ENCODE peak calls at places on chromosomes 12 and 14, in eight cellular contexts. One of them, this sample, is unnamed.

GRCh38 chr14:61330511-61330910 is 9.1 kb downstream of the PRKCH start:
- DNase-seq in CD8-positive, alpha-beta memory T cell: no peak
- DNase-seq in HepG2: no peak
- DNase-seq in pancreas: no peak
- DNase-seq in heart right ventricle: no peak
- DNase-seq in Peyer's patch: no peak
- DNase-seq in right atrium auricular region: no peak
- DNase-seq in body of pancreas: no peak
- DNase-seq in this sample: no peak

GRCh38 chr12:123952037-123952436 is 20.6 kb downstream of the CCDC92 start:
- DNase-seq in CD8-positive, alpha-beta memory T cell: no peak
- DNase-seq in HepG2: no peak
- DNase-seq in pancreas: no peak
- DNase-seq in heart right ventricle: no peak
- DNase-seq in Peyer's patch: no peak
- DNase-seq in right atrium auricular region: no peak
- DNase-seq in body of pancreas: no peak
- DNase-seq in this sample: no peak

GRCh38 chr12:68381476-68381875 is 49.3 kb upstream of the MDM1 start:
- DNase-seq in CD8-positive, alpha-beta memory T cell: no peak
- DNase-seq in HepG2: no peak
- DNase-seq in pancreas: no peak
- DNase-seq in heart right ventricle: no peak
- DNase-seq in Peyer's patch: no peak
- DNase-seq in right atrium auricular region: no peak
- DNase-seq in body of pancreas: no peak
- DNase-seq in this sample: no peak

GRCh38 chr12:76033116-76034001 is 1.8 kb upstream of the PHLDA1 start:
- DNase-seq in CD8-positive, alpha-beta memory T cell: no peak
- DNase-seq in HepG2: no peak
- DNase-seq in pancreas: no peak
- DNase-seq in heart right ventricle: no peak
- DNase-seq in Peyer's patch: no peak
- DNase-seq in right atrium auricular region: no peak
- DNase-seq in body of pancreas: no peak
- DNase-seq in this sample: no peak

GRCh38 chr12:110869035-110869434 is 22.2 kb downstream of the CCDC63 start:
- DNase-seq in CD8-positive, alpha-beta memory T cell: no peak
- DNase-seq in HepG2: no peak
- DNase-seq in pancreas: no peak
- DNase-seq in heart right ventricle: no peak
- DNase-seq in Peyer's patch: no peak
- DNase-seq in right atrium auricular region: no peak
- DNase-seq in body of pancreas: no peak
- DNase-seq in this sample: no peak

GRCh38 chr12:66776974-66777373 is 98.1 kb upstream of the GRIP1 start:
- DNase-seq in CD8-positive, alpha-beta memory T cell: peak; percentile 50
- DNase-seq in HepG2: no peak
- DNase-seq in pancreas: no peak
- DNase-seq in heart right ventricle: no peak
- DNase-seq in Peyer's patch: peak; percentile 20
- DNase-seq in right atrium auricular region: no peak
- DNase-seq in body of pancreas: no peak
- DNase-seq in this sample: peak; percentile 18

GRCh38 chr14:68925373-68925772 is 53.7 kb downstream of the ACTN1 start:
- DNase-seq in CD8-positive, alpha-beta memory T cell: no peak
- DNase-seq in HepG2: no peak
- DNase-seq in pancreas: no peak
- DNase-seq in heart right ventricle: no peak
- DNase-seq in Peyer's patch: no peak
- DNase-seq in right atrium auricular region: no peak
- DNase-seq in body of pancreas: no peak
- DNase-seq in this sample: no peak

GRCh38 chr14:97771340-97772045 is 974.3 kb downstream of the VRK1 start:
- DNase-seq in CD8-positive, alpha-beta memory T cell: no peak
- DNase-seq in HepG2: no peak
- DNase-seq in pancreas: no peak
- DNase-seq in heart right ventricle: no peak
- DNase-seq in Peyer's patch: no peak
- DNase-seq in right atrium auricular region: no peak
- DNase-seq in body of pancreas: peak; percentile 17
- DNase-seq in this sample: no peak

GRCh38 chr12:28054583-28054982 is 82.0 kb upstream of the PTHLH start:
- DNase-seq in CD8-positive, alpha-beta memory T cell: no peak
- DNase-seq in HepG2: no peak
- DNase-seq in pancreas: no peak
- DNase-seq in heart right ventricle: no peak
- DNase-seq in Peyer's patch: no peak
- DNase-seq in right atrium auricular region: no peak
- DNase-seq in body of pancreas: no peak
- DNase-seq in this sample: no peak

GRCh38 chr12:52053570-52054209 is 2.4 kb downstream of the NR4A1 start:
- DNase-seq in CD8-positive, alpha-beta memory T cell: no peak
- DNase-seq in HepG2: no peak
- DNase-seq in pancreas: no peak
- DNase-seq in heart right ventricle: peak; percentile 35
- DNase-seq in Peyer's patch: no peak
- DNase-seq in right atrium auricular region: no peak
- DNase-seq in body of pancreas: no peak
- DNase-seq in this sample: no peak

GRCh38 chr12:117005417-117006046 is 93.7 kb downstream of the TESC start:
- DNase-seq in CD8-positive, alpha-beta memory T cell: no peak
- DNase-seq in HepG2: no peak
- DNase-seq in pancreas: no peak
- DNase-seq in heart right ventricle: no peak
- DNase-seq in Peyer's patch: no peak
- DNase-seq in right atrium auricular region: no peak
- DNase-seq in body of pancreas: no peak
- DNase-seq in this sample: no peak

GRCh38 chr12:61251076-61251475 is 1009.1 kb upstream of the USP15 start:
- DNase-seq in CD8-positive, alpha-beta memory T cell: no peak
- DNase-seq in HepG2: no peak
- DNase-seq in pancreas: no peak
- DNase-seq in heart right ventricle: no peak
- DNase-seq in Peyer's patch: no peak
- DNase-seq in right atrium auricular region: no peak
- DNase-seq in body of pancreas: no peak
- DNase-seq in this sample: no peak

GRCh38 chr12:13725049-13725448 is 256.4 kb downstream of the GRIN2B start:
- DNase-seq in CD8-positive, alpha-beta memory T cell: no peak
- DNase-seq in HepG2: no peak
- DNase-seq in pancreas: no peak
- DNase-seq in heart right ventricle: no peak
- DNase-seq in Peyer's patch: no peak
- DNase-seq in right atrium auricular region: no peak
- DNase-seq in body of pancreas: no peak
- DNase-seq in this sample: no peak

GRCh38 chr12:2489266-2489665 is 305.5 kb upstream of the FKBP4 start:
- DNase-seq in CD8-positive, alpha-beta memory T cell: no peak
- DNase-seq in HepG2: no peak
- DNase-seq in pancreas: no peak
- DNase-seq in heart right ventricle: no peak
- DNase-seq in Peyer's patch: no peak
- DNase-seq in right atrium auricular region: no peak
- DNase-seq in body of pancreas: no peak
- DNase-seq in this sample: no peak

GRCh38 chr14:64774272-64774671 is 70.0 kb downstream of the PLEKHG3 start:
- DNase-seq in CD8-positive, alpha-beta memory T cell: no peak
- DNase-seq in HepG2: no peak
- DNase-seq in pancreas: no peak
- DNase-seq in heart right ventricle: no peak
- DNase-seq in Peyer's patch: no peak
- DNase-seq in right atrium auricular region: no peak
- DNase-seq in body of pancreas: no peak
- DNase-seq in this sample: no peak

GRCh38 chr12:111607239-111607638 is 8.1 kb upstream of the ATXN2 start:
- DNase-seq in CD8-positive, alpha-beta memory T cell: no peak
- DNase-seq in HepG2: no peak
- DNase-seq in pancreas: no peak
- DNase-seq in heart right ventricle: no peak
- DNase-seq in Peyer's patch: no peak
- DNase-seq in right atrium auricular region: no peak
- DNase-seq in body of pancreas: no peak
- DNase-seq in this sample: no peak

GRCh38 chr12:107134558-107134957 is 41.2 kb upstream of the CRY1 start:
- DNase-seq in CD8-positive, alpha-beta memory T cell: peak; percentile 46
- DNase-seq in HepG2: peak; percentile 73
- DNase-seq in pancreas: peak; percentile 15
- DNase-seq in heart right ventricle: no peak
- DNase-seq in Peyer's patch: no peak
- DNase-seq in right atrium auricular region: no peak
- DNase-seq in body of pancreas: peak; percentile 9
- DNase-seq in this sample: no peak

GRCh38 chr12:78530065-78530765 is 334.4 kb upstream of the SYT1 start:
- DNase-seq in CD8-positive, alpha-beta memory T cell: no peak
- DNase-seq in HepG2: no peak
- DNase-seq in pancreas: no peak
- DNase-seq in heart right ventricle: no peak
- DNase-seq in Peyer's patch: no peak
- DNase-seq in right atrium auricular region: no peak
- DNase-seq in body of pancreas: no peak
- DNase-seq in this sample: no peak

GRCh38 chr12:109783135-109783964 is 49.8 kb downstream of the TRPV4 start:
- DNase-seq in CD8-positive, alpha-beta memory T cell: no peak
- DNase-seq in HepG2: no peak
- DNase-seq in pancreas: no peak
- DNase-seq in heart right ventricle: no peak
- DNase-seq in Peyer's patch: no peak
- DNase-seq in right atrium auricular region: no peak
- DNase-seq in body of pancreas: no peak
- DNase-seq in this sample: no peak

GRCh38 chr12:116971222-116971621 is 60.5 kb downstream of the FBXW8 start:
- DNase-seq in CD8-positive, alpha-beta memory T cell: no peak
- DNase-seq in HepG2: no peak
- DNase-seq in pancreas: no peak
- DNase-seq in heart right ventricle: no peak
- DNase-seq in Peyer's patch: no peak
- DNase-seq in right atrium auricular region: no peak
- DNase-seq in body of pancreas: no peak
- DNase-seq in this sample: no peak

GRCh38 chr12:111887916-111888745 is 46.1 kb downstream of the MAPKAPK5 start:
- DNase-seq in CD8-positive, alpha-beta memory T cell: no peak
- DNase-seq in HepG2: no peak
- DNase-seq in pancreas: no peak
- DNase-seq in heart right ventricle: no peak
- DNase-seq in Peyer's patch: no peak
- DNase-seq in right atrium auricular region: peak; percentile 59
- DNase-seq in body of pancreas: no peak
- DNase-seq in this sample: peak; percentile 82

GRCh38 chr12:107670999-107671643 is 14.5 kb upstream of the PWP1 start:
- DNase-seq in CD8-positive, alpha-beta memory T cell: no peak
- DNase-seq in HepG2: peak; percentile 33
- DNase-seq in pancreas: no peak
- DNase-seq in heart right ventricle: no peak
- DNase-seq in Peyer's patch: no peak
- DNase-seq in right atrium auricular region: no peak
- DNase-seq in body of pancreas: peak; percentile 42
- DNase-seq in this sample: peak; percentile 23

GRCh38 chr12:116779597-116779996 is 41.5 kb downstream of the RNFT2 start:
- DNase-seq in CD8-positive, alpha-beta memory T cell: no peak
- DNase-seq in HepG2: no peak
- DNase-seq in pancreas: no peak
- DNase-seq in heart right ventricle: no peak
- DNase-seq in Peyer's patch: no peak
- DNase-seq in right atrium auricular region: no peak
- DNase-seq in body of pancreas: no peak
- DNase-seq in this sample: no peak

GRCh38 chr14:74979442-74980397 is 23.0 kb upstream of the EIF2B2 start:
- DNase-seq in CD8-positive, alpha-beta memory T cell: no peak
- DNase-seq in HepG2: no peak
- DNase-seq in pancreas: no peak
- DNase-seq in heart right ventricle: no peak
- DNase-seq in Peyer's patch: no peak
- DNase-seq in right atrium auricular region: no peak
- DNase-seq in body of pancreas: no peak
- DNase-seq in this sample: no peak

GRCh38 chr14:77023001-77023996 is 5.2 kb downstream of the IRF2BPL start:
- DNase-seq in CD8-positive, alpha-beta memory T cell: no peak
- DNase-seq in HepG2: peak; percentile 97
- DNase-seq in pancreas: peak; percentile 77
- DNase-seq in heart right ventricle: no peak
- DNase-seq in Peyer's patch: no peak
- DNase-seq in right atrium auricular region: no peak
- DNase-seq in body of pancreas: peak; percentile 83
- DNase-seq in this sample: peak; percentile 92

GRCh38 chr12:53754196-53754595 is 2.4 kb upstream of the CISTR start:
- DNase-seq in CD8-positive, alpha-beta memory T cell: no peak
- DNase-seq in HepG2: no peak
- DNase-seq in pancreas: no peak
- DNase-seq in heart right ventricle: no peak
- DNase-seq in Peyer's patch: peak; percentile 39
- DNase-seq in right atrium auricular region: no peak
- DNase-seq in body of pancreas: no peak
- DNase-seq in this sample: no peak
- H3K4me1 ChIP-seq in CD8-positive, alpha-beta memory T cell: peaks cover 9% of the 10 kb centered on the region
- H3K4me1 ChIP-seq in HepG2: peaks cover 23% of the 10 kb centered on the region
- H3K4me1 ChIP-seq in pancreas: no peaks in the 10 kb centered on the region
- H3K4me1 ChIP-seq in heart right ventricle: peaks cover 41% of the 10 kb centered on the region
- H3K4me1 ChIP-seq in Peyer's patch: peaks cover 12% of the 10 kb centered on the region
- H3K4me1 ChIP-seq in right atrium auricular region: peaks cover 44% of the 10 kb centered on the region
- H3K4me1 ChIP-seq in body of pancreas: peaks cover 28% of the 10 kb centered on the region
- H3K4me1 ChIP-seq in this sample: no peaks in the 10 kb centered on the region

DNA sequence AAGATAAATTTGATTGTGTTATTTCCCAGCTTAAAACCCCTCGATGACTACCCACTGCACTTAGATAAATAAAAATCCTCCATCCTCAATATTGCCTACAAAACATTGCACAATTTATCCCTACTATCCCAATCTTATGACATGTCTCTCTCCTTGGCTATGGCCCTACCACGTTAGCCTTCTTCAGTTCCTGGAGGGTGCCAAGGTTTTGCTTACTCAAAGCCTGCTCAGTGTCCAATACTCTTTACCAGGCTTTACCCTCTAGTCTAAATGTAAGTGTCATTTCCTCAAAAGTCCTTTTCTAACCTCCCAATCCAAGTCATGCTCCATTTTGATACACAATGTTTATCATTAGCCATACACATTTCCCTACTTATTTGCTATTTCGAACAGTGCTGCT is 35.0 kb upstream of the PPM1A start:
- DNase-seq in CD8-positive, alpha-beta memory T cell: no peak
- DNase-seq in HepG2: no peak
- DNase-seq in pancreas: no peak
- DNase-seq in heart right ventricle: no peak
- DNase-seq in Peyer's patch: no peak
- DNase-seq in right atrium auricular region: no peak
- DNase-seq in body of pancreas: no peak
- DNase-seq in this sample: peak; percentile 32
- H3K27me3 ChIP-seq in CD8-positive, alpha-beta memory T cell: no peaks in the 10 kb centered on the region
- H3K27me3 ChIP-seq in HepG2: no peaks in the 10 kb centered on the region
- H3K27me3 ChIP-seq in pancreas: no peaks in the 10 kb centered on the region
- H3K27me3 ChIP-seq in heart right ventricle: no peaks in the 10 kb centered on the region
- H3K27me3 ChIP-seq in Peyer's patch: no peaks in the 10 kb centered on the region
- H3K27me3 ChIP-seq in right atrium auricular region: no peaks in the 10 kb centered on the region
- H3K27me3 ChIP-seq in body of pancreas: no peaks in the 10 kb centered on the region
- H3K27me3 ChIP-seq in this sample: no peaks in the 10 kb centered on the region

GRCh38 chr12:46233985-46234384 is 34.9 kb downstream of the SLC38A1 start:
- DNase-seq in CD8-positive, alpha-beta memory T cell: no peak
- DNase-seq in HepG2: no peak
- DNase-seq in pancreas: no peak
- DNase-seq in heart right ventricle: no peak
- DNase-seq in Peyer's patch: no peak
- DNase-seq in right atrium auricular region: no peak
- DNase-seq in body of pancreas: no peak
- DNase-seq in this sample: no peak
- H3K4me1 ChIP-seq in CD8-positive, alpha-beta memory T cell: peaks cover 52% of the 10 kb centered on the region
- H3K4me1 ChIP-seq in HepG2: no peaks in the 10 kb centered on the region
- H3K4me1 ChIP-seq in pancreas: no peaks in the 10 kb centered on the region
- H3K4me1 ChIP-seq in heart right ventricle: peaks cover 8% of the 10 kb centered on the region
- H3K4me1 ChIP-seq in Peyer's patch: no peaks in the 10 kb centered on the region
- H3K4me1 ChIP-seq in right atrium auricular region: no peaks in the 10 kb centered on the region
- H3K4me1 ChIP-seq in body of pancreas: peaks cover 13% of the 10 kb centered on the region
- H3K4me1 ChIP-seq in this sample: no peaks in the 10 kb centered on the region

GRCh38 chr14:106129274-106129673 is 602.9 kb downstream of the TMEM121 start:
- DNase-seq in CD8-positive, alpha-beta memory T cell: peak; percentile 38
- DNase-seq in HepG2: no peak
- DNase-seq in pancreas: no peak
- DNase-seq in heart right ventricle: no peak
- DNase-seq in Peyer's patch: peak; percentile 60
- DNase-seq in right atrium auricular region: no peak
- DNase-seq in body of pancreas: no peak
- DNase-seq in this sample: no peak
- H3K27me3 ChIP-seq in CD8-positive, alpha-beta memory T cell: no peaks in the 10 kb centered on the region
- H3K27me3 ChIP-seq in HepG2: no peaks in the 10 kb centered on the region
- H3K27me3 ChIP-seq in pancreas: no peaks in the 10 kb centered on the region
- H3K27me3 ChIP-seq in heart right ventricle: peaks cover 78% of the 10 kb centered on the region
- H3K27me3 ChIP-seq in Peyer's patch: no peaks in the 10 kb centered on the region
- H3K27me3 ChIP-seq in right atrium auricular region: no peaks in the 10 kb centered on the region
- H3K27me3 ChIP-seq in body of pancreas: no peaks in the 10 kb centered on the region
- H3K27me3 ChIP-seq in this sample: no peaks in the 10 kb centered on the region